ENCODE peak calls at places on chromosomes 2 and 18, in six cellular contexts. K is PC-3, R is neural progenitor cell, H is fibroblast of lung, V is GM23338, L is right cardiac atrium. T is an unnamed sample. For H3K4me1, the result is how much of the 10 kb centered on the place peaks cover.

GRCh38 chr18:49206717-49207116 is 253.7 kb downstream of the DYM start:
- DNase-seq in K (no peak), R (no peak), H (peak), V (no peak), L (no peak), T (no peak)

GRCh38 chr2:55743583-55743982 is 49.9 kb upstream of the PNPT1 start:
- DNase-seq in K (peak), R (no peak), H (peak), V (no peak), L (no peak), T (no peak)

GRCh38 chr2:105858868-105859693 is 114.4 kb downstream of the NCK2 start:
- DNase-seq in K (peak), R (no peak), H (no peak), V (no peak), L (no peak), T (no peak)

GRCh38 chr2:118974103-118974911 is 32.3 kb downstream of the MARCO start:
- DNase-seq in K (peak), R (no peak), H (no peak), V (no peak), L (peak), T (no peak)

GRCh38 chr2:177326005-177326404 is 61.5 kb upstream of the NFE2L2 start:
- DNase-seq in K (no peak), R (no peak), H (no peak), V (no peak), L (no peak), T (no peak)

GRCh38 chr2:18266188-18266587 is 294.3 kb downstream of the RDH14 start:
- DNase-seq in K (no peak), R (no peak), H (no peak), V (peak), L (no peak), T (no peak)

GRCh38 chr2:16908671-16909070 is 243.0 kb upstream of the CYRIA start:
- DNase-seq in K (peak), R (no peak), H (peak), V (no peak), L (no peak), T (no peak)

GRCh38 chr18:58314284-58314683 is 270.3 kb downstream of the NEDD4L start:
- DNase-seq in K (peak), R (no peak), H (peak), V (no peak), L (peak), T (no peak)

GRCh38 chr2:60707750-60708371 is 48.2 kb upstream of the PAPOLG start:
- DNase-seq in K (peak), R (peak), H (peak), V (peak), L (no peak), T (peak)

GRCh38 chr2:86518498-86518897 is 44.7 kb downstream of the CHMP3 start:
- DNase-seq in K (peak), R (peak), H (peak), V (peak), L (peak), T (peak)

GRCh38 chr2:177711472-177712276 is 319.1 kb downstream of the AGPS start:
- DNase-seq in K (no peak), R (no peak), H (no peak), V (no peak), L (no peak), T (no peak)

GRCh38 chr2:16614314-16614860 is 51.2 kb downstream of the CYRIA start:
- DNase-seq in K (no peak), R (no peak), H (peak), V (no peak), L (no peak), T (peak)

GRCh38 chr2:205218056-205218455 is 464.2 kb upstream of the NRP2 start:
- DNase-seq in K (peak), R (no peak), H (peak), V (no peak), L (no peak), T (no peak)

GRCh38 chr2:239389414-239390329 is 11.1 kb downstream of the HDAC4 start:
- DNase-seq in K (no peak), R (no peak), H (no peak), V (no peak), L (no peak), T (no peak)

GRCh38 chr18:55337908-55338521 is 250.0 kb downstream of the TCF4 start:
- DNase-seq in K (no peak), R (no peak), H (no peak), V (no peak), L (peak), T (no peak)

GRCh38 chr18:78673516-78674321 is 305.9 kb upstream of the SALL3 start:
- DNase-seq in K (no peak), R (no peak), H (no peak), V (no peak), L (no peak), T (no peak)

GRCh38 chr2:120305296-120305695 is 40.6 kb upstream of the INHBB start:
- DNase-seq in K (peak), R (peak), H (peak), V (peak), L (no peak), T (peak)

GRCh38 chr2:151302879-151303278 is 13.4 kb upstream of the NMI start:
- DNase-seq in K (no peak), R (no peak), H (peak), V (no peak), L (no peak), T (no peak)

GRCh38 chr2:184769038-184769437 is 170.7 kb downstream of the ZNF804A start:
- DNase-seq in K (peak), R (no peak), H (peak), V (no peak), L (no peak), T (no peak)

GRCh38 chr18:77177009-77177408 is 44.4 kb upstream of the MBP start:
- DNase-seq in K (peak), R (no peak), H (peak), V (no peak), L (no peak), T (no peak)

GRCh38 chr2:71505086-71505769 is 51.9 kb downstream of the DYSF start:
- DNase-seq in K (no peak), R (no peak), H (no peak), V (no peak), L (no peak), T (peak)

GRCh38 chr2:238915596-238915995 is 67.7 kb downstream of the TWIST2 start:
- DNase-seq in K (no peak), R (no peak), H (no peak), V (no peak), L (no peak), T (no peak)

GRCh38 chr2:146661494-146662096 is 1183.2 kb upstream of the ACVR2A start:
- DNase-seq in K (peak), R (peak), H (peak), V (peak), L (no peak), T (peak)

GRCh38 chr2:165953306-165953654 is 296 bp downstream of the TTC21B start:
- DNase-seq in K (peak), R (no peak), H (no peak), V (no peak), L (no peak), T (no peak)

GRCh38 chr2:98126061-98126460 is 39.1 kb downstream of the VWA3B start:
- DNase-seq in K (no peak), R (no peak), H (peak), V (no peak), L (no peak), T (no peak)

GRCh38 chr2:172930871-172931255 is 144.8 kb upstream of the MAP3K20 start:
- DNase-seq in K (no peak), R (peak), H (no peak), V (no peak), L (no peak), T (no peak)

DNA sequence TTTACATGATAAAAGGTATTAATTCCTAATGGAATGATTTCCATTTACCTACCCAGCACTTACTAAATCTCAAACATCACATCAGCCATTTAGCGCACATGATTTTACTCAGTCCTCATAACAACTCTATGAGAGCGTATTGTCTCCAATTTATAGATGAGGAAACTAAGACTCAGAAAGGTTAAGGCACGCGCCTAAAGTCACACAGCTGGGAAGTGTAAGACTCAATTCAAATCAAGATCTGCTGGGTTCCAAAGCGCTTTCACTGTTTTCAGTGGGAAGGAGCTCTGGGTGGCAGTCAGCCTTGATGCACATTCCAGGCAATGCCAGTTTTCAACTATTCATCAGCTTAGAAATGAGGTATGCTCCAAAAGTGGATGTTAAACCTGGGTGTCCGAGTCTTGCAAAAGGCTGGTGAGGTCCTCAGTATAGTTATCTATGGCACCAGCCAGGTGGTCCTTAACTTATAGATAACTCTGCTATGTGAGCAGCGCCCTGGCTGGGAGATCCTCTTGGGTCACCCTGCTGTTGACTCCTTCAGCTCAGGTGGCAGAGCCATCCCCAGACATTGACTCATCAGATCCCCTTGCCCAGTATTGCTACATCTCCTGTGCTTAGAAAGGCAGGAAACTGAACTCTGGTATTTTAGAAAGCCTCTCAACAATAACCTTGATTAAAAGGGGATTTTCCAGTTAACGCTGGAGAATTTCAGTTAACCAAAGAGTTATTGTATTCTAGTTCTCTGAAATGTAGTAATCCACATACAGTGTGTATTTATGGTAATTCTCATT is 47.1 kb downstream of the SLC4A1AP start:
- DNase-seq in K (no peak), R (no peak), H (no peak), V (no peak), L (no peak), T (no peak)
- H3K4me3 ChIP-seq in K (no peak), R (no peak), H (no peak), V (no peak), L (no peak), T (no peak)

DNA sequence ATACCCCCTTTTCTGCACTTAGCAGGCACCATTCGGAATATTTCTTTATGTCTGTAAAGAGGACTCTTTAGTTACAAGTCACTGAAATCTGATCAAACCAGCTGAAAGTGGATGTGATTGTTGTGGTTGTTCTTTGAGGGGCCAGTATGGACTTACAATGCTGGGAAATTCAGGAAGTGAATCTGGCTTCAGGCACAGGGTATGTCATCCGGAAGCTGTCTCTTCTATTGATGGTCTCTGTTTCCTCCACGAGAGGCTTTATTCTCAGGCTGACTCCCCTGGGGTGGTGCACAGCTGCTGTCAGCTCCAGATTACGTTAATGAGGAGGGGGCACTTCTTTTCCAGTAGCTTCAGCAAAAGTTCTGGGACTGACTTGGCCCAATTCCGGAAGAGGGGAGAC is 400.6 kb downstream of the TSN start:
- DNase-seq in K (no peak), R (peak), H (no peak), V (no peak), L (no peak), T (no peak)
- H3K4me1 ChIP-seq in K (under half), R (under half), H (under half), V (under half), L (under half), T (under half)

GRCh38 chr2:217958889-217959235 is 43.9 kb downstream of the TNS1 start:
- DNase-seq in K (no peak), R (no peak), H (no peak), V (no peak), L (no peak), T (no peak)
- H3K4me3 ChIP-seq in K (no peak), R (no peak), H (no peak), V (no peak), L (no peak), T (no peak)

GRCh38 chr2:46539327-46540276 is 60.2 kb downstream of the TMEM247 start:
- DNase-seq in K (no peak), R (no peak), H (no peak), V (no peak), L (no peak), T (no peak)

GRCh38 chr2:46537046-46537445 is 57.7 kb downstream of the TMEM247 start:
- DNase-seq in K (no peak), R (no peak), H (no peak), V (no peak), L (no peak), T (no peak)

GRCh38 chr2:46537624-46538023 is 58.3 kb downstream of the TMEM247 start:
- DNase-seq in K (no peak), R (no peak), H (peak), V (no peak), L (no peak), T (no peak)

GRCh38 chr2:46540496-46541342 is 61.4 kb downstream of the TMEM247 start:
- DNase-seq in K (peak), R (no peak), H (peak), V (no peak), L (peak), T (peak)

DNA sequence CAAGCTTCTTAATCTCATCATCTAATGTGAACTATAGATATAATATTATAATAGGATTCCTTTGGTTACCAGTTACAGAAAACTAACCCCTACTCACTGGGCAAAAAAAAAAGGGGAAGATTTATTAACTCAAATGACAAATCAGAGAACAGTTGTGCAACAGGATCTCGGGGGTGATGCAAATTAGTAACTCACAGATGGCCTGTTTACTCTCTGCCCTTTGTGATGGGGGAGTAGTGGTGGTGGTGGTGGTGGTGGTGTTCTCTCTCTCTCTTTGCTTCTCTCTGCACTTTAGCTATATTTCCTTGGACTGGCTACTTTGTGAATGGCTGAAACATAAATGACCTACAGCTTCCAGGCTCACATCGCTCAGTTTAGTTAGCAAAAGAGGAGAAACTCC is 59.0 kb downstream of the TMEM247 start:
- DNase-seq in K (no peak), R (no peak), H (peak), V (no peak), L (no peak), T (no peak)
- H3K4me1 ChIP-seq in K (under half), R (under half), H (under half), V (under half), L (under half), T (under half)

GRCh38 chr2:102512161-102512560 is 39.1 kb downstream of the SLC9A4 start:
- DNase-seq in K (no peak), R (no peak), H (no peak), V (no peak), L (no peak), T (no peak)
- H3K4me3 ChIP-seq in K (no peak), R (no peak), H (no peak), V (no peak), L (no peak), T (no peak)

GRCh38 chr2:181407171-181407570 is 50.0 kb upstream of the ITGA4 start:
- DNase-seq in K (no peak), R (no peak), H (no peak), V (no peak), L (no peak), T (no peak)
- H3K4me1 ChIP-seq in K (under half), R (under half), H (under half), V (under half), L (under half), T (under half)

GRCh38 chr2:187552381-187552780 is 1.9 kb downstream of the TFPI start:
- DNase-seq in K (no peak), R (no peak), H (no peak), V (no peak), L (no peak), T (no peak)
- H3K4me3 ChIP-seq in K (peak), R (no peak), H (peak), V (no peak), L (peak), T (peak)

GRCh38 chr2:191617589-191617988 is 60.3 kb upstream of the NABP1 start:
- DNase-seq in K (peak), R (no peak), H (no peak), V (no peak), L (no peak), T (no peak)
- H3K4me1 ChIP-seq in K (under half), R (under half), H (under half), V (under half), L (under half), T (under half)

GRCh38 chr2:65032016-65032975 is 23.9 kb upstream of the CEP68 start:
- DNase-seq in K (peak), R (no peak), H (no peak), V (no peak), L (no peak), T (peak)
- H3K4me3 ChIP-seq in K (peak), R (no peak), H (no peak), V (peak), L (no peak), T (no peak)

GRCh38 chr2:217837530-217837929 is 165.3 kb downstream of the TNS1 start:
- DNase-seq in K (no peak), R (no peak), H (no peak), V (no peak), L (no peak), T (no peak)
- H3K4me1 ChIP-seq in K (under half), R (under half), H (under half), V (under half), L (half or more), T (under half)